ENCODE peak calls at places on chromosomes 16 and 17, in eight cellular contexts. One of them, this sample, is unnamed.

GRCh38 chr17:3959295-3959899 is 4.8 kb downstream of the ATP2A3 start:
- DNase-seq in aorta: no peak
- DNase-seq in psoas muscle: no peak
- DNase-seq in tibial artery: no peak
- DNase-seq in Peyer's patch: peak; percentile 70
- DNase-seq in upper lobe of right lung: no peak
- DNase-seq in fibroblast of lung: peak; percentile 76
- DNase-seq in gastrocnemius medialis: no peak
- DNase-seq in this sample: peak; percentile 76

GRCh38 chr17:27558842-27559505 is 72.0 kb upstream of the LGALS9 start:
- DNase-seq in tibial artery: no peak
- DNase-seq in gastrocnemius medialis: no peak
- DNase-seq in fibroblast of lung: no peak
- DNase-seq in psoas muscle: no peak
- DNase-seq in Peyer's patch: peak; percentile 72
- DNase-seq in aorta: no peak
- DNase-seq in upper lobe of right lung: no peak
- DNase-seq in this sample: no peak

GRCh38 chr16:64910351-64910750 is 211.5 kb downstream of the CDH11 start:
- DNase-seq in Peyer's patch: no peak
- DNase-seq in gastrocnemius medialis: peak; percentile 15
- DNase-seq in upper lobe of right lung: no peak
- DNase-seq in fibroblast of lung: peak; percentile 89
- DNase-seq in psoas muscle: peak; percentile 64
- DNase-seq in tibial artery: peak; percentile 21
- DNase-seq in aorta: peak; percentile 75
- DNase-seq in this sample: no peak

GRCh38 chr17:58105093-58105492 is 21.9 kb downstream of the DYNLL2 start:
- DNase-seq in psoas muscle: no peak
- DNase-seq in Peyer's patch: no peak
- DNase-seq in aorta: no peak
- DNase-seq in fibroblast of lung: no peak
- DNase-seq in tibial artery: no peak
- DNase-seq in gastrocnemius medialis: no peak
- DNase-seq in upper lobe of right lung: no peak
- DNase-seq in this sample: no peak

GRCh38 chr17:45783593-45784292 is 377 bp upstream of the CRHR1 start:
- DNase-seq in aorta: peak; percentile 79
- DNase-seq in Peyer's patch: no peak
- DNase-seq in upper lobe of right lung: no peak
- DNase-seq in gastrocnemius medialis: no peak
- DNase-seq in fibroblast of lung: no peak
- DNase-seq in tibial artery: no peak
- DNase-seq in psoas muscle: peak; percentile 59
- DNase-seq in this sample: peak; percentile 45

GRCh38 chr17:50952889-50953288 is 86.7 kb upstream of the TOB1 start:
- DNase-seq in upper lobe of right lung: no peak
- DNase-seq in psoas muscle: no peak
- DNase-seq in aorta: peak; percentile 39
- DNase-seq in fibroblast of lung: no peak
- DNase-seq in Peyer's patch: peak; percentile 36
- DNase-seq in gastrocnemius medialis: peak; percentile 15
- DNase-seq in tibial artery: no peak
- DNase-seq in this sample: no peak

GRCh38 chr17:31466096-31466495 is 74.6 kb downstream of the RAB11FIP4 start:
- DNase-seq in gastrocnemius medialis: no peak
- DNase-seq in Peyer's patch: no peak
- DNase-seq in fibroblast of lung: no peak
- DNase-seq in tibial artery: no peak
- DNase-seq in psoas muscle: peak; percentile 6
- DNase-seq in upper lobe of right lung: no peak
- DNase-seq in aorta: no peak
- DNase-seq in this sample: no peak

GRCh38 chr17:76417499-76418143 is 33.2 kb downstream of the SPHK1 start:
- DNase-seq in fibroblast of lung: no peak
- DNase-seq in aorta: peak; percentile 9
- DNase-seq in gastrocnemius medialis: no peak
- DNase-seq in psoas muscle: no peak
- DNase-seq in Peyer's patch: no peak
- DNase-seq in tibial artery: no peak
- DNase-seq in upper lobe of right lung: peak; percentile 30
- DNase-seq in this sample: no peak

GRCh38 chr17:67276075-67276474 is 31.1 kb upstream of the HELZ start:
- DNase-seq in psoas muscle: no peak
- DNase-seq in fibroblast of lung: no peak
- DNase-seq in aorta: no peak
- DNase-seq in upper lobe of right lung: no peak
- DNase-seq in gastrocnemius medialis: no peak
- DNase-seq in tibial artery: no peak
- DNase-seq in Peyer's patch: no peak
- DNase-seq in this sample: no peak

GRCh38 chr17:50850640-50851039 is 15.3 kb downstream of the WFIKKN2 start:
- DNase-seq in tibial artery: no peak
- DNase-seq in aorta: no peak
- DNase-seq in fibroblast of lung: no peak
- DNase-seq in psoas muscle: no peak
- DNase-seq in Peyer's patch: peak; percentile 27
- DNase-seq in gastrocnemius medialis: no peak
- DNase-seq in upper lobe of right lung: no peak
- DNase-seq in this sample: no peak

GRCh38 chr16:70705056-70705455 is 19.2 kb upstream of the MTSS2 start:
- DNase-seq in fibroblast of lung: no peak
- DNase-seq in aorta: no peak
- DNase-seq in Peyer's patch: no peak
- DNase-seq in gastrocnemius medialis: no peak
- DNase-seq in psoas muscle: no peak
- DNase-seq in tibial artery: no peak
- DNase-seq in upper lobe of right lung: no peak
- DNase-seq in this sample: no peak

GRCh38 chr16:79767597-79768280 is 167.2 kb upstream of the MAF start:
- DNase-seq in upper lobe of right lung: no peak
- DNase-seq in Peyer's patch: peak; percentile 67
- DNase-seq in aorta: no peak
- DNase-seq in tibial artery: peak; percentile 19
- DNase-seq in gastrocnemius medialis: no peak
- DNase-seq in fibroblast of lung: peak; percentile 64
- DNase-seq in psoas muscle: peak; percentile 45
- DNase-seq in this sample: peak; percentile 24

GRCh38 chr17:14058051-14058450 is 11.3 kb upstream of the COX10 start:
- DNase-seq in fibroblast of lung: peak; percentile 23
- DNase-seq in tibial artery: no peak
- DNase-seq in Peyer's patch: no peak
- DNase-seq in upper lobe of right lung: no peak
- DNase-seq in aorta: no peak
- DNase-seq in gastrocnemius medialis: no peak
- DNase-seq in psoas muscle: no peak
- DNase-seq in this sample: no peak

GRCh38 chr17:36778458-36778857 is 158.8 kb upstream of the LHX1 start:
- DNase-seq in fibroblast of lung: no peak
- DNase-seq in psoas muscle: no peak
- DNase-seq in upper lobe of right lung: no peak
- DNase-seq in Peyer's patch: no peak
- DNase-seq in gastrocnemius medialis: no peak
- DNase-seq in tibial artery: no peak
- DNase-seq in aorta: no peak
- DNase-seq in this sample: no peak

GRCh38 chr16:11688520-11688886 is 20.2 kb downstream of the SNN start:
- DNase-seq in psoas muscle: no peak
- DNase-seq in tibial artery: no peak
- DNase-seq in Peyer's patch: no peak
- DNase-seq in fibroblast of lung: no peak
- DNase-seq in upper lobe of right lung: no peak
- DNase-seq in gastrocnemius medialis: no peak
- DNase-seq in aorta: no peak
- DNase-seq in this sample: no peak

GRCh38 chr16:11687606-11688519 is 19.6 kb downstream of the SNN start:
- DNase-seq in gastrocnemius medialis: no peak
- DNase-seq in fibroblast of lung: no peak
- DNase-seq in aorta: no peak
- DNase-seq in upper lobe of right lung: no peak
- DNase-seq in tibial artery: no peak
- DNase-seq in psoas muscle: no peak
- DNase-seq in Peyer's patch: no peak
- DNase-seq in this sample: no peak

GRCh38 chr16:11686713-11687112 is 18.5 kb downstream of the SNN start:
- DNase-seq in psoas muscle: no peak
- DNase-seq in Peyer's patch: no peak
- DNase-seq in fibroblast of lung: no peak
- DNase-seq in aorta: no peak
- DNase-seq in gastrocnemius medialis: no peak
- DNase-seq in upper lobe of right lung: no peak
- DNase-seq in tibial artery: no peak
- DNase-seq in this sample: no peak

GRCh38 chr16:11684231-11685025 is 16.2 kb downstream of the SNN start:
- DNase-seq in gastrocnemius medialis: no peak
- DNase-seq in aorta: no peak
- DNase-seq in tibial artery: no peak
- DNase-seq in psoas muscle: no peak
- DNase-seq in Peyer's patch: no peak
- DNase-seq in fibroblast of lung: no peak
- DNase-seq in upper lobe of right lung: no peak
- DNase-seq in this sample: no peak

GRCh38 chr16:11685844-11686618 is 17.8 kb downstream of the SNN start:
- DNase-seq in tibial artery: no peak
- DNase-seq in aorta: no peak
- DNase-seq in Peyer's patch: no peak
- DNase-seq in upper lobe of right lung: no peak
- DNase-seq in psoas muscle: no peak
- DNase-seq in gastrocnemius medialis: no peak
- DNase-seq in fibroblast of lung: peak; percentile 36
- DNase-seq in this sample: no peak
- H3K4me1 ChIP-seq in tibial artery: peaks cover 67% of the 10 kb centered on the region
- H3K4me1 ChIP-seq in aorta: no peaks in the 10 kb centered on the region
- H3K4me1 ChIP-seq in Peyer's patch: peaks cover 10% of the 10 kb centered on the region
- H3K4me1 ChIP-seq in upper lobe of right lung: peaks cover 26% of the 10 kb centered on the region
- H3K4me1 ChIP-seq in psoas muscle: peaks cover 77% of the 10 kb centered on the region
- H3K4me1 ChIP-seq in gastrocnemius medialis: peaks cover 63% of the 10 kb centered on the region
- H3K4me1 ChIP-seq in fibroblast of lung: peaks cover 15% of the 10 kb centered on the region
- H3K4me1 ChIP-seq in this sample: peaks cover 33% of the 10 kb centered on the region

GRCh38 chr17:8948462-8948861 is 17.0 kb downstream of the PIK3R5 start:
- DNase-seq in fibroblast of lung: no peak
- DNase-seq in upper lobe of right lung: no peak
- DNase-seq in aorta: no peak
- DNase-seq in gastrocnemius medialis: no peak
- DNase-seq in Peyer's patch: no peak
- DNase-seq in psoas muscle: no peak
- DNase-seq in tibial artery: no peak
- DNase-seq in this sample: no peak
- H3K4me1 ChIP-seq in fibroblast of lung: no peaks in the 10 kb centered on the region
- H3K4me1 ChIP-seq in upper lobe of right lung: peaks cover 4% of the 10 kb centered on the region
- H3K4me1 ChIP-seq in aorta: no peaks in the 10 kb centered on the region
- H3K4me1 ChIP-seq in gastrocnemius medialis: no peaks in the 10 kb centered on the region
- H3K4me1 ChIP-seq in Peyer's patch: no peaks in the 10 kb centered on the region
- H3K4me1 ChIP-seq in psoas muscle: no peaks in the 10 kb centered on the region
- H3K4me1 ChIP-seq in tibial artery: no peaks in the 10 kb centered on the region
- H3K4me1 ChIP-seq in this sample: no peaks in the 10 kb centered on the region

DNA sequence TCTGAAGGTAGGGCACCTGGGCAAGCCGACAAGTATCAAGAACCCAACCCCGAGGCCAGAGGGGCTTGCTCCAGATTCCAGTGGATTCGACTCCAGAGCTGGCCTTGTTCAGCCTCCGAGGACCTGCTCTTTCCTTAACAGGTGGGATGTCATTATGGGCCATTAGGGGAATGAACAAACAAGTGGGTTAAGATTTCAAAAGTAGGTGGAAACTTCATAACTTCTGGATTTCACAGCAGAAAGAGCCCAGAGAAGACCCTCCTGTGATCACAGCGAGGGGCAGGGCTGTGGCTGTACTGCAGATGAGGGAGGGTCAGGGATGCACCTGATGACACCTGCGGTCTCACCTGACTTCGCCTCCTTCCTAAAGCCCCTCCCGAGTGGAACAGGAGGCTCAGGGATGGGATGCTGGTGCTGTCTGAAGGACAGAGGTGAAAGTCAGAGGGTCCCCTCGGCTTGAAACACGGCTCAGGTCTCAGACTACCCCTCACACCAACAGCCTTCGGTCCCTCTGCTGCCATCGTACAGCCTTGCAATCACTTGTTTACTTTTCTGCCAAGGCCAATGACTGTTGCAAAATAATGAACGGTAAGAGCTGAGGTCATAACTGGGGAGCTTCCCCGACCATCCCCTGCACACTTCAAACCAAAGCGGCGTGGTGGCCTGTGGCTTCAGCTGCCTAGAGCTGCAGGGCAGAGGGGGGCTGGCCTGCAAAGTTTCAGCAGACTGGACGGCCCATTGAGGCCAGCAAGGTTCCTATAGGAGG is 5.5 kb downstream of the PAM16 start:
- DNase-seq in fibroblast of lung: no peak
- DNase-seq in gastrocnemius medialis: no peak
- DNase-seq in aorta: no peak
- DNase-seq in Peyer's patch: no peak
- DNase-seq in upper lobe of right lung: peak; percentile 71
- DNase-seq in psoas muscle: no peak
- DNase-seq in tibial artery: no peak
- DNase-seq in this sample: no peak
- H3K4me1 ChIP-seq in fibroblast of lung: no peaks in the 10 kb centered on the region
- H3K4me1 ChIP-seq in gastrocnemius medialis: peaks cover 47% of the 10 kb centered on the region
- H3K4me1 ChIP-seq in aorta: no peaks in the 10 kb centered on the region
- H3K4me1 ChIP-seq in Peyer's patch: peaks cover 4% of the 10 kb centered on the region
- H3K4me1 ChIP-seq in upper lobe of right lung: peaks cover 54% of the 10 kb centered on the region
- H3K4me1 ChIP-seq in psoas muscle: peaks cover 47% of the 10 kb centered on the region
- H3K4me1 ChIP-seq in tibial artery: peaks cover 30% of the 10 kb centered on the region
- H3K4me1 ChIP-seq in this sample: peaks cover 29% of the 10 kb centered on the region

GRCh38 chr17:42708588-42708987 is 26.3 kb downstream of the CNTNAP1 start:
- DNase-seq in psoas muscle: no peak
- DNase-seq in tibial artery: no peak
- DNase-seq in gastrocnemius medialis: no peak
- DNase-seq in upper lobe of right lung: no peak
- DNase-seq in fibroblast of lung: no peak
- DNase-seq in Peyer's patch: no peak
- DNase-seq in aorta: no peak
- DNase-seq in this sample: no peak

GRCh38 chr17:42704495-42705494 is 22.5 kb downstream of the CNTNAP1 start:
- DNase-seq in Peyer's patch: no peak
- DNase-seq in aorta: no peak
- DNase-seq in psoas muscle: no peak
- DNase-seq in upper lobe of right lung: peak; percentile 12
- DNase-seq in fibroblast of lung: no peak
- DNase-seq in gastrocnemius medialis: no peak
- DNase-seq in tibial artery: no peak
- DNase-seq in this sample: no peak

GRCh38 chr17:42706732-42707131 is 24.4 kb downstream of the CNTNAP1 start:
- DNase-seq in upper lobe of right lung: no peak
- DNase-seq in tibial artery: no peak
- DNase-seq in gastrocnemius medialis: no peak
- DNase-seq in aorta: no peak
- DNase-seq in psoas muscle: no peak
- DNase-seq in fibroblast of lung: no peak
- DNase-seq in Peyer's patch: no peak
- DNase-seq in this sample: no peak

DNA sequence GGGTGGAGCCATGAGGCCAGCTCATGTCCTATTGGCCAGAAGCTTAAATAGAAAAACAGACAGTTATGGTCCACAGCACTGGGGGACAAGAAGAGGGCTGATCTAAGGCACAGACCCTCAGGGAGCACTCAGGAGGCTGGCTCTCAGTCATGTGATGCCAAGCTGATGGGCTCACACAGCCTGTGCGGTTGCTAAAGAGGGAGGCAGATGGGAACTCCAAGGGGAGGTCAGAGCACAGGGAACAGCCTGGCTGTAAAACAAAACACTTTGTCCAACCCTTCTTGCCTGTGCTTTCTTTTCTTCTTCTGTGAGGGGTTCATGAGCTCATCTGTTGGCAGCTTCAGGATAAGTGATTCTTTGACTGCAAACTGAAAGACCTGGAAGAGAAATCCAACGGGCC is 27.2 kb downstream of the CNTNAP1 start:
- DNase-seq in Peyer's patch: no peak
- DNase-seq in psoas muscle: no peak
- DNase-seq in fibroblast of lung: no peak
- DNase-seq in aorta: no peak
- DNase-seq in tibial artery: no peak
- DNase-seq in upper lobe of right lung: no peak
- DNase-seq in gastrocnemius medialis: no peak
- DNase-seq in this sample: no peak
- H3K4me1 ChIP-seq in Peyer's patch: no peaks in the 10 kb centered on the region
- H3K4me1 ChIP-seq in psoas muscle: no peaks in the 10 kb centered on the region
- H3K4me1 ChIP-seq in fibroblast of lung: no peaks in the 10 kb centered on the region
- H3K4me1 ChIP-seq in aorta: no peaks in the 10 kb centered on the region
- H3K4me1 ChIP-seq in tibial artery: no peaks in the 10 kb centered on the region
- H3K4me1 ChIP-seq in upper lobe of right lung: no peaks in the 10 kb centered on the region
- H3K4me1 ChIP-seq in gastrocnemius medialis: no peaks in the 10 kb centered on the region
- H3K4me1 ChIP-seq in this sample: no peaks in the 10 kb centered on the region

This sample was measured in A549.